ENCODE peak calls at places on chromosome 18, in four cellular contexts. One of them, this sample, is unnamed.

GRCh38 chr18:46333371-46334199 is 229.4 kb downstream of the HAUS1 start:
- DNase-seq in naive thymus-derived CD4-positive, alpha-beta T cell: no peak
- DNase-seq in amniotic stem cell: no peak
- DNase-seq in NCI-H446: peak; percentile 68
- DNase-seq in this sample: peak; percentile 98

GRCh38 chr18:39434223-39434622 is 1868.6 kb upstream of the CELF4 start:
- DNase-seq in NCI-H446: no peak
- DNase-seq in amniotic stem cell: no peak
- DNase-seq in naive thymus-derived CD4-positive, alpha-beta T cell: no peak
- DNase-seq in this sample: no peak

GRCh38 chr18:76957384-76958355 is 135.3 kb downstream of the ZNF236 start:
- DNase-seq in NCI-H446: no peak
- DNase-seq in naive thymus-derived CD4-positive, alpha-beta T cell: no peak
- DNase-seq in amniotic stem cell: no peak
- DNase-seq in this sample: no peak

GRCh38 chr18:9742588-9743131 is 34.6 kb downstream of the RAB31 start:
- DNase-seq in NCI-H446: no peak
- DNase-seq in amniotic stem cell: no peak
- DNase-seq in naive thymus-derived CD4-positive, alpha-beta T cell: no peak
- DNase-seq in this sample: peak; percentile 72

GRCh38 chr18:30485078-30485477 is 557.5 kb downstream of the DSC3 start:
- DNase-seq in NCI-H446: no peak
- DNase-seq in naive thymus-derived CD4-positive, alpha-beta T cell: no peak
- DNase-seq in amniotic stem cell: no peak
- DNase-seq in this sample: no peak

GRCh38 chr18:47983946-47984345 is 53.5 kb upstream of the SMAD2 start:
- DNase-seq in NCI-H446: peak; percentile 89
- DNase-seq in naive thymus-derived CD4-positive, alpha-beta T cell: no peak
- DNase-seq in amniotic stem cell: no peak
- DNase-seq in this sample: peak; percentile 41

GRCh38 chr18:28657836-28658410 is 481.0 kb upstream of the CDH2 start:
- DNase-seq in amniotic stem cell: peak; percentile 0
- DNase-seq in naive thymus-derived CD4-positive, alpha-beta T cell: no peak
- DNase-seq in NCI-H446: no peak
- DNase-seq in this sample: no peak

GRCh38 chr18:69483574-69483973 is 82.9 kb downstream of the DOK6 start:
- DNase-seq in naive thymus-derived CD4-positive, alpha-beta T cell: no peak
- DNase-seq in amniotic stem cell: no peak
- DNase-seq in NCI-H446: no peak
- DNase-seq in this sample: no peak

GRCh38 chr18:12422936-12423335 is 15.2 kb downstream of the PRELID3A start:
- DNase-seq in amniotic stem cell: no peak
- DNase-seq in naive thymus-derived CD4-positive, alpha-beta T cell: no peak
- DNase-seq in NCI-H446: peak; percentile 38
- DNase-seq in this sample: peak; percentile 81

GRCh38 chr18:43422483-43422882 is 145.2 kb upstream of the SYT4 start:
- DNase-seq in naive thymus-derived CD4-positive, alpha-beta T cell: no peak
- DNase-seq in NCI-H446: peak; percentile 26
- DNase-seq in amniotic stem cell: no peak
- DNase-seq in this sample: peak; percentile 90

GRCh38 chr18:23337599-23338444 is 115.3 kb upstream of the RIOK3 start:
- DNase-seq in amniotic stem cell: no peak
- DNase-seq in naive thymus-derived CD4-positive, alpha-beta T cell: no peak
- DNase-seq in NCI-H446: peak; percentile 28
- DNase-seq in this sample: peak; percentile 99

GRCh38 chr18:11865071-11865470 is 13.9 kb downstream of the CHMP1B start:
- DNase-seq in NCI-H446: no peak
- DNase-seq in amniotic stem cell: no peak
- DNase-seq in naive thymus-derived CD4-positive, alpha-beta T cell: no peak
- DNase-seq in this sample: no peak

GRCh38 chr18:76232010-76232409 is 263.0 kb downstream of the ZNF516 start:
- DNase-seq in naive thymus-derived CD4-positive, alpha-beta T cell: no peak
- DNase-seq in amniotic stem cell: no peak
- DNase-seq in NCI-H446: no peak
- DNase-seq in this sample: no peak

GRCh38 chr18:63073481-63073880 is 246.1 kb downstream of the BCL2 start:
- DNase-seq in amniotic stem cell: no peak
- DNase-seq in naive thymus-derived CD4-positive, alpha-beta T cell: peak; percentile 9
- DNase-seq in NCI-H446: no peak
- DNase-seq in this sample: peak; percentile 18

GRCh38 chr18:64311859-64312258 is 163.0 kb upstream of the LINC00305 start:
- DNase-seq in NCI-H446: no peak
- DNase-seq in naive thymus-derived CD4-positive, alpha-beta T cell: no peak
- DNase-seq in amniotic stem cell: no peak
- DNase-seq in this sample: no peak

GRCh38 chr18:11981633-11982366 is 493 bp downstream of the IMPA2 start:
- DNase-seq in amniotic stem cell: no peak
- DNase-seq in NCI-H446: no peak
- DNase-seq in naive thymus-derived CD4-positive, alpha-beta T cell: peak; percentile 21
- DNase-seq in this sample: peak; percentile 52

GRCh38 chr18:79519751-79520472 is 124.2 kb downstream of the NFATC1 start:
- DNase-seq in naive thymus-derived CD4-positive, alpha-beta T cell: peak; percentile 75
- DNase-seq in amniotic stem cell: no peak
- DNase-seq in NCI-H446: no peak
- DNase-seq in this sample: no peak

GRCh38 chr18:51211552-51211951 is 14.1 kb upstream of the MEX3C start:
- DNase-seq in NCI-H446: no peak
- DNase-seq in amniotic stem cell: no peak
- DNase-seq in naive thymus-derived CD4-positive, alpha-beta T cell: no peak
- DNase-seq in this sample: no peak

GRCh38 chr18:12652861-12653401 is 5.0 kb downstream of the SPIRE1 start:
- DNase-seq in NCI-H446: peak; percentile 7
- DNase-seq in amniotic stem cell: no peak
- DNase-seq in naive thymus-derived CD4-positive, alpha-beta T cell: no peak
- DNase-seq in this sample: no peak

GRCh38 chr18:34707670-34708069 is 2.4 kb upstream of the DTNA start:
- DNase-seq in naive thymus-derived CD4-positive, alpha-beta T cell: no peak
- DNase-seq in NCI-H446: peak; percentile 88
- DNase-seq in amniotic stem cell: peak; percentile 86
- DNase-seq in this sample: peak; percentile 99

GRCh38 chr18:13797157-13797611 is 26.8 kb upstream of the MC5R start:
- DNase-seq in naive thymus-derived CD4-positive, alpha-beta T cell: no peak
- DNase-seq in NCI-H446: no peak
- DNase-seq in amniotic stem cell: no peak
- DNase-seq in this sample: peak; percentile 24

This sample was measured in NCI-H69.